ENCODE peak calls at places on chromosomes 1 and 21, in ten cellular contexts. P, V, I, C, G, A, X, N, L and H are unnamed samples.

GRCh38 chr1:166165661-166166399 is 971 bp downstream of the FAM78B start:
- DNase-seq in P (peak; percentile 78), V (no peak), I (no peak), C (peak; percentile 19), G (peak; percentile 11), A (no peak), X (peak; percentile 26), N (peak; percentile 52), L (no peak), H (no peak)

GRCh38 chr1:61270761-61271411 is 188.5 kb downstream of the NFIA start:
- DNase-seq in P (no peak), V (no peak), I (no peak), C (no peak), G (no peak), A (no peak), X (peak; percentile 37), N (no peak), L (no peak), H (peak; percentile 75)

GRCh38 chr1:115288799-115289198 is 49.2 kb downstream of the NGF start:
- DNase-seq in P (no peak), V (no peak), I (no peak), C (no peak), G (no peak), A (no peak), X (no peak), N (no peak), L (no peak), H (no peak)

GRCh38 chr1:234475166-234475793 is 3.7 kb downstream of the TARBP1 start:
- DNase-seq in P (peak; percentile 51), V (no peak), I (no peak), C (no peak), G (no peak), A (no peak), X (no peak), N (no peak), L (no peak), H (no peak)

GRCh38 chr1:163844393-163844948 is 522.7 kb downstream of the NUF2 start:
- DNase-seq in P (no peak), V (no peak), I (no peak), C (no peak), G (no peak), A (no peak), X (peak; percentile 14), N (no peak), L (no peak), H (no peak)

GRCh38 chr1:15336866-15337265 is 72.8 kb upstream of the EFHD2 start:
- DNase-seq in P (no peak), V (no peak), I (no peak), C (no peak), G (no peak), A (no peak), X (no peak), N (no peak), L (no peak), H (no peak)

GRCh38 chr1:234654002-234654733 is 44.2 kb upstream of the IRF2BP2 start:
- DNase-seq in P (no peak), V (no peak), I (no peak), C (no peak), G (no peak), A (no peak), X (no peak), N (peak; percentile 60), L (no peak), H (peak; percentile 75)

GRCh38 chr1:184930645-184931044 is 43.7 kb downstream of the NIBAN1 start:
- DNase-seq in P (no peak), V (no peak), I (no peak), C (no peak), G (no peak), A (no peak), X (no peak), N (no peak), L (no peak), H (no peak)

GRCh38 chr1:46364612-46365011 is 24.0 kb downstream of the NSUN4 start:
- DNase-seq in P (no peak), V (no peak), I (no peak), C (no peak), G (no peak), A (no peak), X (peak; percentile 39), N (no peak), L (no peak), H (no peak)

GRCh38 chr1:204650911-204651570 is 34.5 kb downstream of the LRRN2 start:
- DNase-seq in P (no peak), V (no peak), I (no peak), C (no peak), G (peak; percentile 37), A (no peak), X (no peak), N (no peak), L (no peak), H (no peak)

GRCh38 chr1:1085171-1085841 is 11.2 kb upstream of the RNF223 start:
- DNase-seq in P (peak; percentile 64), V (peak; percentile 67), I (no peak), C (peak; percentile 14), G (peak; percentile 4), A (no peak), X (no peak), N (no peak), L (no peak), H (no peak)

GRCh38 chr1:221035680-221036153 is 156.5 kb downstream of the HLX start:
- DNase-seq in P (no peak), V (no peak), I (no peak), C (no peak), G (no peak), A (no peak), X (peak; percentile 44), N (peak; percentile 74), L (no peak), H (peak; percentile 21)

GRCh38 chr1:230632273-230632873 is 9.9 kb upstream of the COG2 start:
- DNase-seq in P (no peak), V (no peak), I (no peak), C (no peak), G (peak; percentile 60), A (peak; percentile 51), X (peak; percentile 42), N (peak; percentile 39), L (no peak), H (peak; percentile 47)

GRCh38 chr21:36320421-36321324 is 676 bp downstream of the MORC3 start:
- DNase-seq in P (peak; percentile 92), V (peak; percentile 82), I (peak; percentile 75), C (peak; percentile 76), G (peak; percentile 80), A (peak; percentile 57), X (peak; percentile 67), N (peak; percentile 88), L (peak; percentile 10), H (peak; percentile 78)

GRCh38 chr21:36323032-36323431 is 3.0 kb downstream of the MORC3 start:
- DNase-seq in P (no peak), V (no peak), I (no peak), C (no peak), G (no peak), A (no peak), X (no peak), N (peak; percentile 45), L (no peak), H (peak; percentile 57)

GRCh38 chr21:36322083-36322424 is 2.1 kb downstream of the MORC3 start:
- DNase-seq in P (no peak), V (no peak), I (no peak), C (no peak), G (no peak), A (no peak), X (no peak), N (no peak), L (no peak), H (no peak)

GRCh38 chr21:36319767-36320420 is at the start of gene MORC3:
- DNase-seq in P (peak; percentile 99), V (peak; percentile 96), I (peak; percentile 97), C (peak; percentile 97), G (peak; percentile 100), A (peak; percentile 99), X (peak; percentile 99), N (peak; percentile 99), L (peak; percentile 95), H (peak; percentile 97)

GRCh38 chr21:36321325-36322082 is 1.5 kb downstream of the MORC3 start:
- DNase-seq in P (no peak), V (no peak), I (no peak), C (no peak), G (peak; percentile 13), A (peak; percentile 38), X (peak; percentile 41), N (peak; percentile 56), L (no peak), H (peak; percentile 44)
- H3K4me3 ChIP-seq in P (peak overlapping the region; percentile 69), V (peak overlapping the region; percentile 69), I (peak overlapping the region; percentile 71), C (peak overlapping the region; percentile 96), G (peak overlapping the region; percentile 59), A (peak overlapping the region; percentile 86), X (peak overlapping the region; percentile 67), N (peak overlapping the region; percentile 97), L (peak overlapping the region; percentile 92), H (peak overlapping the region; percentile 85)

GRCh38 chr1:3624194-3625136 is at the start of gene TPRG1L:
- DNase-seq in P (peak; percentile 99), V (peak; percentile 97), I (peak; percentile 99), C (peak; percentile 99), G (peak; percentile 99), A (peak; percentile 97), X (peak; percentile 91), N (peak; percentile 94), L (peak; percentile 94), H (peak; percentile 84)

GRCh38 chr1:3628445-3628844 is 3.6 kb downstream of the TPRG1L start:
- DNase-seq in P (peak; percentile 31), V (no peak), I (no peak), C (no peak), G (no peak), A (no peak), X (no peak), N (no peak), L (no peak), H (no peak)

GRCh38 chr1:3627515-3628253 is 2.9 kb downstream of the TPRG1L start:
- DNase-seq in P (peak; percentile 66), V (no peak), I (no peak), C (no peak), G (no peak), A (no peak), X (no peak), N (no peak), L (no peak), H (no peak)

GRCh38 chr1:3623441-3624150 is 1.2 kb upstream of the TPRG1L start:
- DNase-seq in P (peak; percentile 50), V (no peak), I (no peak), C (no peak), G (no peak), A (no peak), X (no peak), N (no peak), L (no peak), H (no peak)

GRCh38 chr1:3625151-3625907 is 514 bp downstream of the TPRG1L start:
- DNase-seq in P (peak; percentile 82), V (no peak), I (no peak), C (no peak), G (peak; percentile 83), A (no peak), X (peak; percentile 32), N (peak; percentile 46), L (no peak), H (peak; percentile 30)
- TF ChIP-seq CTCF in P (no peak), V (peak; percentile 21), I (no peak), C (no peak), G (no peak), A (no peak), X (no peak), N (peak; percentile 7), L (no peak), H (peak; percentile 9)

GRCh38 chr1:7985851-7986612 is 24.5 kb downstream of the PARK7 start:
- DNase-seq in P (peak; percentile 59), V (no peak), I (no peak), C (no peak), G (no peak), A (no peak), X (no peak), N (no peak), L (no peak), H (no peak)
- H3K36me3 ChIP-seq in P (peaks cover 24% of the 10 kb centered on the region), V (peaks cover 36% of the 10 kb centered on the region), I (peaks cover 71% of the 10 kb centered on the region), C (no peaks in the 10 kb centered on the region), G (no peaks in the 10 kb centered on the region), A (peaks cover 62% of the 10 kb centered on the region), X (peaks cover 20% of the 10 kb centered on the region), N (peaks cover 18% of the 10 kb centered on the region), L (peaks cover 39% of the 10 kb centered on the region), H (peaks cover 14% of the 10 kb centered on the region)

GRCh38 chr1:21621761-21622436 is 47.3 kb downstream of the RAP1GAP start:
- DNase-seq in P (no peak), V (no peak), I (no peak), C (no peak), G (no peak), A (no peak), X (no peak), N (no peak), L (no peak), H (peak; percentile 24)
- H3K4me3 ChIP-seq in P (peak overlapping the region; percentile 64), V (peak overlapping the region; percentile 43), I (peak overlapping the region; percentile 36), C (no peak overlapping the region), G (peak overlapping the region; percentile 4), A (no peak overlapping the region), X (no peak overlapping the region), N (peak overlapping the region; percentile 37), L (no peak overlapping the region), H (peak overlapping the region; percentile 22)